ENCODE peak calls at places on chromosomes 5 and 9, in six cellular contexts. U, N, H, S, I and X are unnamed samples.

GRCh38 chr9:30609713-30610112 is 1774.7 kb upstream of the ACO1 start:
- DNase-seq in S (no peak), I (no peak), H (no peak), N (no peak), U (no peak), X (no peak)

GRCh38 chr5:73691301-73691700 is 65.3 kb downstream of the ARHGEF28 start:
- DNase-seq in N (no peak), I (no peak), H (no peak), U (no peak), S (no peak), X (no peak)

GRCh38 chr9:966936-967335 is 9.5 kb upstream of the DMRT3 start:
- DNase-seq in H (no peak), U (no peak), S (no peak), I (no peak), N (no peak), X (no peak)

GRCh38 chr5:170632266-170632984 is 128.6 kb downstream of the KCNIP1 start:
- DNase-seq in S (no peak), H (no peak), I (no peak), U (peak), N (no peak), X (no peak)

GRCh38 chr9:99322299-99322698 is 100.2 kb downstream of the SEC61B start:
- DNase-seq in N (no peak), U (no peak), S (no peak), H (no peak), I (no peak), X (no peak)

GRCh38 chr9:126421567-126422428 is 95.2 kb downstream of the MVB12B start:
- DNase-seq in U (no peak), H (no peak), N (no peak), S (no peak), I (no peak), X (no peak)

GRCh38 chr9:124000784-124001444 is 10.7 kb upstream of the LHX2 start:
- DNase-seq in N (no peak), S (no peak), U (peak), H (no peak), I (no peak), X (no peak)

GRCh38 chr5:175629231-175629630 is 28.6 kb upstream of the HRH2 start:
- DNase-seq in I (no peak), N (no peak), H (no peak), S (no peak), U (no peak), X (no peak)

GRCh38 chr5:163473613-163474243 is 13.3 kb downstream of the HMMR start:
- DNase-seq in U (no peak), S (no peak), N (no peak), I (no peak), H (no peak), X (no peak)

GRCh38 chr9:28598396-28598795 is 1025.1 kb upstream of the C9orf72 start:
- DNase-seq in S (no peak), I (no peak), U (no peak), H (no peak), N (no peak), X (no peak)

GRCh38 chr5:74408150-74409043 is 232.1 kb downstream of the ENC1 start:
- DNase-seq in N (no peak), S (no peak), U (no peak), H (no peak), I (no peak), X (no peak)

GRCh38 chr5:128213340-128213739 is 129.8 kb downstream of the SLC12A2 start:
- DNase-seq in H (peak), S (peak), I (peak), N (peak), U (no peak), X (no peak)